ENCODE peak calls at places on chromosomes 5 and 9, in six cellular contexts. D is astrocyte of the hippocampus, Z is iPS-NIHi11, E is retina, P is RCC 7860, O is dermis blood vessel endothelial cell. W is an unnamed sample.

GRCh38 chr5:759111-759741 is 25.3 kb downstream of the ZDHHC11B start:
- DNase-seq in D (peak; percentile 27), Z (peak; percentile 41), E (peak; percentile 84), P (no peak), O (peak; percentile 41), W (no peak)

GRCh38 chr5:74034738-74035137 is 408.7 kb downstream of the ARHGEF28 start:
- DNase-seq in D (peak; percentile 93), Z (no peak), E (no peak), P (peak; percentile 76), O (no peak), W (no peak)

GRCh38 chr5:9380108-9380507 is 165.8 kb downstream of the SEMA5A start:
- DNase-seq in D (no peak), Z (no peak), E (no peak), P (no peak), O (no peak), W (no peak)

GRCh38 chr5:11062379-11062778 is 301.3 kb upstream of the DAP start:
- DNase-seq in D (peak; percentile 90), Z (peak; percentile 32), E (peak; percentile 33), P (no peak), O (no peak), W (peak; percentile 37)

GRCh38 chr9:37284631-37285030 is 137.9 kb upstream of the GRHPR start:
- DNase-seq in D (no peak), Z (no peak), E (no peak), P (no peak), O (no peak), W (no peak)

GRCh38 chr5:39171647-39172046 is 47.7 kb downstream of the FYB1 start:
- DNase-seq in D (no peak), Z (no peak), E (no peak), P (no peak), O (no peak), W (no peak)

GRCh38 chr5:157479166-157479565 is 19.2 kb downstream of the NIPAL4 start:
- DNase-seq in D (no peak), Z (no peak), E (no peak), P (no peak), O (no peak), W (no peak)

GRCh38 chr9:133916159-133916541 is 76.0 kb downstream of the VAV2 start:
- DNase-seq in D (peak; percentile 94), Z (no peak), E (no peak), P (no peak), O (no peak), W (no peak)

GRCh38 chr9:26392639-26393038 is 500.0 kb downstream of the CAAP1 start:
- DNase-seq in D (no peak), Z (no peak), E (no peak), P (no peak), O (no peak), W (no peak)

W was measured in epithelial cell of proximal tubule.